ENCODE peak calls at places on chromosome 17, in six cellular contexts. C is endothelial cell; I is hepatocyte; T is stimulated activated CD4-positive, alpha-beta T cell treated with anti-CD3 and anti-CD28 coated beads, TNF-alpha, amount 100 ng/mL, for 48 hours; F is neural progenitor cell; G is CD8-positive, alpha-beta memory T cell. S is an unnamed sample.

GRCh38 chr17:44307387-44308186 is 814 bp upstream of the RUNDC3A start:
- DNase-seq in G (no peak), I (peak), F (peak), C (peak), T (no peak), S (no peak)

GRCh38 chr17:48438662-48439061 is 8.6 kb upstream of the SKAP1 start:
- DNase-seq in F (no peak), C (no peak), T (no peak), I (no peak), G (no peak), S (no peak)

GRCh38 chr17:72474740-72475477 is 354.1 kb downstream of the SOX9 start:
- DNase-seq in I (peak), G (no peak), T (no peak), F (no peak), C (no peak), S (no peak)

GRCh38 chr17:71363661-71364060 is 757.2 kb upstream of the SOX9 start:
- DNase-seq in I (peak), T (no peak), C (no peak), F (no peak), G (no peak), S (no peak)

GRCh38 chr17:77445030-77445907 is 304.5 kb downstream of the SEC14L1 start:
- DNase-seq in G (peak), I (no peak), F (no peak), T (peak), C (no peak), S (peak)

GRCh38 chr17:39684369-39685043 is 3.4 kb downstream of the PGAP3 start:
- DNase-seq in I (no peak), G (no peak), C (no peak), F (no peak), T (no peak), S (no peak)

GRCh38 chr17:45031231-45032149 is 19.9 kb downstream of the DCAKD start:
- DNase-seq in I (no peak), F (no peak), G (no peak), T (no peak), C (no peak), S (no peak)

GRCh38 chr17:7313028-7313889 is 1.9 kb downstream of the GPS2 start:
- DNase-seq in T (no peak), F (no peak), C (no peak), I (no peak), G (no peak), S (no peak)

GRCh38 chr17:72725432-72726068 is 366.9 kb downstream of the SLC39A11 start:
- DNase-seq in C (peak), G (no peak), F (peak), I (peak), T (peak), S (peak)

GRCh38 chr17:59893617-59894100 is 738 bp downstream of the RPS6KB1 start:
- DNase-seq in I (peak), C (peak), T (no peak), F (peak), G (no peak), S (no peak)

GRCh38 chr17:48181653-48182052 is 74.1 kb downstream of the SNX11 start:
- DNase-seq in T (no peak), G (no peak), C (peak), F (peak), I (peak), S (no peak)

GRCh38 chr17:47720754-47721533 is 12.1 kb upstream of the TBX21 start:
- DNase-seq in I (peak), C (no peak), G (peak), T (peak), F (peak), S (peak)

GRCh38 chr17:50953831-50954601 is 87.9 kb upstream of the TOB1 start:
- DNase-seq in I (peak), C (peak), F (peak), G (no peak), T (no peak), S (no peak)

GRCh38 chr17:82450357-82451106 is at the start of gene CYBC1:
- DNase-seq in C (peak), I (peak), F (peak), G (peak), T (peak), S (peak)

GRCh38 chr17:17504341-17505140 is 8.3 kb upstream of the RASD1 start:
- DNase-seq in F (no peak), I (no peak), T (no peak), C (no peak), G (no peak), S (no peak)

GRCh38 chr17:58204796-58205195 is 12.3 kb downstream of the EPX start:
- DNase-seq in G (no peak), F (no peak), C (no peak), T (no peak), I (no peak), S (no peak)

GRCh38 chr17:50222922-50223321 is 21.5 kb upstream of the COL1A1 start:
- DNase-seq in C (no peak), F (no peak), G (no peak), I (no peak), T (no peak), S (no peak)

GRCh38 chr17:75074532-75074931 is 13.2 kb upstream of the SLC16A5 start:
- DNase-seq in C (no peak), T (no peak), F (no peak), G (no peak), I (no peak), S (no peak)

GRCh38 chr17:69557339-69557738 is 142.8 kb downstream of the MAP2K6 start:
- DNase-seq in F (no peak), G (no peak), T (no peak), C (no peak), I (no peak), S (no peak)

GRCh38 chr17:14038206-14038605 is 31.1 kb upstream of the COX10 start:
- DNase-seq in I (no peak), G (no peak), C (no peak), F (no peak), T (no peak), S (no peak)

GRCh38 chr17:73371285-73371684 is 59.5 kb upstream of the CDC42EP4 start:
- DNase-seq in F (no peak), T (no peak), C (no peak), G (no peak), I (no peak), S (no peak)

GRCh38 chr17:38338053-38338452 is 5.7 kb downstream of the GPR179 start:
- DNase-seq in T (no peak), C (no peak), I (no peak), F (no peak), G (no peak), S (no peak)

GRCh38 chr17:57600092-57600491 is 145.0 kb downstream of the CCDC182 start:
- DNase-seq in I (no peak), C (no peak), G (no peak), F (no peak), T (no peak), S (peak)

GRCh38 chr17:77451894-77452852 is 311.4 kb downstream of the SEC14L1 start:
- DNase-seq in F (peak), I (peak), C (peak), G (no peak), T (no peak), S (no peak)